ENCODE peak calls at places on chromosomes 7 and 10, in four cellular contexts. I is left ventricle myocardium inferior, C is IMR-90, Y is AG04449. S is an unnamed sample.

GRCh38 chr7:100895956-100896742 is 461 bp upstream of the ACHE start:
- DNase-seq in I (peak), C (no peak), Y (no peak), S (peak)

GRCh38 chr10:2984682-2985081 is 82.7 kb upstream of the PFKP start:
- DNase-seq in I (no peak), C (no peak), Y (no peak), S (no peak)

GRCh38 chr10:131453772-131454634 is 142.5 kb upstream of the TCERG1L start:
- DNase-seq in I (peak), Y (no peak), C (no peak), S (peak)

GRCh38 chr10:47361293-47361692 is 13.1 kb downstream of the RBP3 start:
- DNase-seq in I (no peak), C (peak), Y (no peak), S (peak)

GRCh38 chr7:34198089-34198686 is 292.8 kb downstream of the BMPER start:
- DNase-seq in Y (no peak), I (no peak), C (no peak), S (no peak)

GRCh38 chr10:27745719-27746363 is at the start of gene MKX:
- DNase-seq in I (peak), Y (no peak), C (peak), S (peak)

GRCh38 chr10:497898-498451 is 191.5 kb downstream of the DIP2C start:
- DNase-seq in Y (no peak), I (no peak), C (no peak), S (no peak)

GRCh38 chr10:69715899-69716606 is 85.7 kb upstream of the COL13A1 start:
- DNase-seq in C (no peak), Y (no peak), I (no peak), S (no peak)

GRCh38 chr7:31892099-31892787 is 178.0 kb downstream of the PDE1C start:
- DNase-seq in C (no peak), I (no peak), Y (no peak), S (no peak)
- H3K4me3 ChIP-seq in C (no peak), I (no peak), Y (no peak), S (no peak)

DNA sequence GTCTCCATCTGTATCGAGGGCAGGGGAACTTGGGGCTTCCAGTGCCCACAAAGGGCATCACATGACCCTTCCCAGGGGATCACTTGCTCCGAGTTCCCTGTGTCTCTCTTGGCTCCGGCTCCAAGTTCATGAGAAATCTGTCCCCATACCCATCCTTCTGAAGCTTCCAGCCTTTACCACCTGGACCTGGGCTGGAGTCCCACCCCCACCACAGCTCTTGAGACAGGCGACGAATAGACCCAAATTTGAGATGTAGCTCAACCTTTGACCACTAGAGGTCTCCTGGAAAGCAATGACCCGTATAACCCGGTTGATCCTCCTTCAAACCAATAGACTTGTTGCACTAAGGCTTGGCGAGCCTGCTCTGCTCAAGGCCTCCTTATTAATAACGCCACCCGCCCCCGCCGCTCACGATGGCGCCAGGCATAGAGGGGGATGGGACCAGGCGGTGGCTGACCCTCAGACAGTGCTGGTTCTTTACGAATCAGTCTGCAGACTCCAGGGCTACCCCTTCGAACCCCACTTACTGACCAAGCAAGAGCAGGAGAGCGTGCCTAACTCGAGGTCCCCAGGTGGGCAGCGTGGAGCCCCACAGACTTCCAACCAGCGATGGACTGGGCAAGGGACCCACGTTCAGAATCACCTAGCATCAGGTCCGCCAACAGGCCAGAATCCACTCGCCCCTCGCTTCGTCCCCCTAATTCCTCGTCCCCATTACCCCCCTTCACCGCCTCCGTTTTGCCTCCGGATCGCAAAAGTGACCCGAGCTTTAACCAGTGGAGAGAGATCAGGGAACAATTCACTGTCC is 4.4 kb upstream of the ARID5B start:
- DNase-seq in I (peak), Y (no peak), C (peak), S (peak)
- H3K4me3 ChIP-seq in I (peak), Y (peak), C (no peak), S (no peak)

GRCh38 chr7:123727071-123727837 is 21.5 kb downstream of the WASL start:
- DNase-seq in C (peak), I (no peak), Y (peak), S (no peak)
- H3K4me3 ChIP-seq in C (no peak), I (no peak), Y (no peak), S (no peak)

GRCh38 chr7:27157717-27158431 is 1.4 kb upstream of the HOXA7 start:
- DNase-seq in I (no peak), Y (no peak), C (no peak), S (peak)

GRCh38 chr7:27155816-27156507 is 513 bp downstream of the HOXA7 start:
- DNase-seq in Y (no peak), I (no peak), C (no peak), S (peak)

GRCh38 chr7:27158436-27159277 is 2.2 kb upstream of the HOXA7 start:
- DNase-seq in I (no peak), Y (no peak), C (no peak), S (no peak)

GRCh38 chr7:27156508-27156898 is at the start of gene HOXA7:
- DNase-seq in I (no peak), Y (no peak), C (peak), S (peak)

GRCh38 chr7:27156901-27157716 is 634 bp upstream of the HOXA7 start:
- DNase-seq in Y (no peak), I (no peak), C (no peak), S (no peak)
- H3K4me3 ChIP-seq in Y (peak), I (peak), C (peak), S (peak)

GRCh38 chr7:116511552-116512523 is 12.3 kb downstream of the CAV2 start:
- DNase-seq in Y (no peak), I (no peak), C (peak), S (peak)
- H3K4me3 ChIP-seq in Y (peak), I (peak), C (peak), S (no peak)

S was measured in mucosa of descending colon.